ENCODE peak calls at places on chromosomes 4 and X, in four cellular contexts. I is ascending aorta; Q is IMR-90; K is CD8-positive, alpha-beta T cell. Z is an unnamed sample.
A peak's percentile ranks its signal among the peaks of the same experiment; 100 is the strongest.

GRCh38 chr4:142551513-142552280 is 294.4 kb downstream of the INPP4B start:
- DNase-seq in I (no peak), Q (no peak), K (no peak), Z (no peak)

GRCh38 chr4:10108818-10109783 is 7.5 kb downstream of the WDR1 start:
- DNase-seq in I (no peak), Q (peak; percentile 55), K (no peak), Z (no peak)

GRCh38 chrX:47384502-47384901 is 14.1 kb downstream of the ZNF157 start:
- DNase-seq in I (no peak), Q (peak; percentile 57), K (peak; percentile 41), Z (no peak)

GRCh38 chr4:39770005-39770404 is 72.1 kb downstream of the UBE2K start:
- DNase-seq in I (no peak), Q (no peak), K (no peak), Z (peak; percentile 71)

GRCh38 chr4:153822316-153822715 is 33.4 kb upstream of the SFRP2 start:
- DNase-seq in I (no peak), Q (no peak), K (no peak), Z (no peak)

GRCh38 chr4:100190643-100191600 is 654 bp upstream of the DDIT4L start:
- DNase-seq in I (no peak), Q (peak; percentile 37), K (no peak), Z (no peak)

GRCh38 chrX:135340827-135341226 is 31.5 kb downstream of the ETDC start:
- DNase-seq in I (no peak), Q (peak; percentile 65), K (no peak), Z (no peak)

GRCh38 chr4:86498560-86499166 is 95.5 kb upstream of the PTPN13 start:
- DNase-seq in I (no peak), Q (peak; percentile 68), K (no peak), Z (no peak)

GRCh38 chr4:77355731-77356130 is 198.7 kb downstream of the CCNG2 start:
- DNase-seq in I (no peak), Q (no peak), K (no peak), Z (no peak)

GRCh38 chrX:150692296-150692695 is 900 bp upstream of the MTMR1 start:
- DNase-seq in I (no peak), Q (no peak), K (no peak), Z (no peak)

GRCh38 chrX:69165116-69165651 is at the start of gene PJA1:
- DNase-seq in I (peak; percentile 16), Q (peak; percentile 57), K (peak; percentile 48), Z (peak; percentile 73)

GRCh38 chr4:176779421-176779820 is 13.3 kb downstream of the VEGFC start:
- DNase-seq in I (no peak), Q (no peak), K (no peak), Z (no peak)

GRCh38 chr4:47801481-47802002 is 36.3 kb downstream of the CORIN start:
- DNase-seq in I (no peak), Q (no peak), K (no peak), Z (no peak)

GRCh38 chrX:102341867-102342266 is 94.9 kb downstream of the NXF2 start:
- DNase-seq in I (no peak), Q (no peak), K (no peak), Z (no peak)
- H3K9me3 ChIP-seq in I (no peaks in the 10 kb centered on the region), Q (no peaks in the 10 kb centered on the region), K (no peaks in the 10 kb centered on the region), Z (no peaks in the 10 kb centered on the region)

GRCh38 chr4:2803624-2804448 is 11.0 kb downstream of the SH3BP2 start:
- DNase-seq in I (no peak), Q (no peak), K (no peak), Z (peak; percentile 81)
- H3K4me1 ChIP-seq in I (peaks cover 25% of the 10 kb centered on the region), Q (peaks cover 32% of the 10 kb centered on the region), K (peaks cover 31% of the 10 kb centered on the region), Z (peaks cover 94% of the 10 kb centered on the region)

GRCh38 chr4:186144180-186144579 is 39.7 kb downstream of the FAM149A start:
- DNase-seq in I (no peak), Q (peak; percentile 21), K (no peak), Z (no peak)
- TF ChIP-seq CTCF in I (peak; percentile 24), Q (no peak), K (no peak), Z (peak; percentile 52)

GRCh38 chrX:152074163-152074562 is 64.2 kb downstream of the MAGEA10 start:
- DNase-seq in I (no peak), Q (no peak), K (no peak), Z (no peak)

GRCh38 chrX:152079768-152080167 is 58.6 kb downstream of the MAGEA10 start:
- DNase-seq in I (no peak), Q (no peak), K (no peak), Z (no peak)
- H3K9me3 ChIP-seq in I (no peaks in the 10 kb centered on the region), Q (no peaks in the 10 kb centered on the region), K (no peaks in the 10 kb centered on the region), Z (no peaks in the 10 kb centered on the region)